ENCODE peak calls at places on chromosomes 13 and 19, in eight cellular contexts. One of them, this sample, is unnamed.

GRCh38 chr19:48656840-48657474 is 11.0 kb upstream of the CA11 start:
- DNase-seq in T-cell: no peak
- DNase-seq in WTC11: no peak
- DNase-seq in T-helper 1 cell: no peak
- DNase-seq in renal cortical epithelial cell: peak
- DNase-seq in tibial nerve: peak
- DNase-seq in amniotic stem cell: peak
- DNase-seq in dorsolateral prefrontal cortex: no peak
- DNase-seq in this sample: no peak

GRCh38 chr19:53813996-53814395 is 10.1 kb downstream of the NLRP12 start:
- DNase-seq in amniotic stem cell: no peak
- DNase-seq in T-helper 1 cell: no peak
- DNase-seq in tibial nerve: no peak
- DNase-seq in T-cell: no peak
- DNase-seq in dorsolateral prefrontal cortex: no peak
- DNase-seq in WTC11: no peak
- DNase-seq in renal cortical epithelial cell: no peak
- DNase-seq in this sample: no peak

GRCh38 chr19:4640247-4641000 is 1.1 kb downstream of the TNFAIP8L1 start:
- DNase-seq in amniotic stem cell: no peak
- DNase-seq in WTC11: no peak
- DNase-seq in dorsolateral prefrontal cortex: no peak
- DNase-seq in T-cell: no peak
- DNase-seq in tibial nerve: no peak
- DNase-seq in T-helper 1 cell: no peak
- DNase-seq in renal cortical epithelial cell: no peak
- DNase-seq in this sample: no peak

GRCh38 chr19:10027158-10027997 is 14.1 kb downstream of the RDH8 start:
- DNase-seq in renal cortical epithelial cell: peak
- DNase-seq in dorsolateral prefrontal cortex: peak
- DNase-seq in tibial nerve: peak
- DNase-seq in WTC11: peak
- DNase-seq in amniotic stem cell: peak
- DNase-seq in T-helper 1 cell: peak
- DNase-seq in T-cell: peak
- DNase-seq in this sample: no peak

GRCh38 chr13:50990540-50991506 is 81.2 kb downstream of the RNASEH2B start:
- DNase-seq in dorsolateral prefrontal cortex: peak
- DNase-seq in T-helper 1 cell: no peak
- DNase-seq in renal cortical epithelial cell: no peak
- DNase-seq in WTC11: no peak
- DNase-seq in T-cell: no peak
- DNase-seq in tibial nerve: peak
- DNase-seq in amniotic stem cell: no peak
- DNase-seq in this sample: no peak

GRCh38 chr13:95536629-95537241 is 15.8 kb upstream of the CLDN10 start:
- DNase-seq in WTC11: no peak
- DNase-seq in amniotic stem cell: peak
- DNase-seq in dorsolateral prefrontal cortex: no peak
- DNase-seq in T-cell: no peak
- DNase-seq in tibial nerve: no peak
- DNase-seq in renal cortical epithelial cell: peak
- DNase-seq in T-helper 1 cell: no peak
- DNase-seq in this sample: no peak

GRCh38 chr19:17076539-17076919 is 952 bp downstream of the MYO9B start:
- DNase-seq in WTC11: no peak
- DNase-seq in dorsolateral prefrontal cortex: no peak
- DNase-seq in tibial nerve: no peak
- DNase-seq in amniotic stem cell: no peak
- DNase-seq in T-cell: peak
- DNase-seq in renal cortical epithelial cell: no peak
- DNase-seq in T-helper 1 cell: no peak
- DNase-seq in this sample: no peak

GRCh38 chr13:51638497-51638871 is 54.2 kb downstream of the WDFY2 start:
- DNase-seq in renal cortical epithelial cell: peak
- DNase-seq in tibial nerve: no peak
- DNase-seq in dorsolateral prefrontal cortex: no peak
- DNase-seq in T-helper 1 cell: no peak
- DNase-seq in T-cell: no peak
- DNase-seq in WTC11: no peak
- DNase-seq in amniotic stem cell: no peak
- DNase-seq in this sample: no peak

GRCh38 chr13:27006519-27007161 is 165.0 kb downstream of the USP12 start:
- DNase-seq in tibial nerve: no peak
- DNase-seq in T-cell: no peak
- DNase-seq in amniotic stem cell: no peak
- DNase-seq in renal cortical epithelial cell: peak
- DNase-seq in T-helper 1 cell: no peak
- DNase-seq in dorsolateral prefrontal cortex: peak
- DNase-seq in WTC11: peak
- DNase-seq in this sample: no peak

GRCh38 chr13:37966266-37966665 is 96.7 kb upstream of the TRPC4 start:
- DNase-seq in renal cortical epithelial cell: peak
- DNase-seq in WTC11: no peak
- DNase-seq in dorsolateral prefrontal cortex: no peak
- DNase-seq in amniotic stem cell: no peak
- DNase-seq in T-helper 1 cell: no peak
- DNase-seq in T-cell: no peak
- DNase-seq in tibial nerve: no peak
- DNase-seq in this sample: no peak

GRCh38 chr19:11380653-11381534 is 3.2 kb downstream of the EPOR start:
- DNase-seq in amniotic stem cell: peak
- DNase-seq in T-cell: peak
- DNase-seq in dorsolateral prefrontal cortex: peak
- DNase-seq in WTC11: peak
- DNase-seq in tibial nerve: peak
- DNase-seq in renal cortical epithelial cell: peak
- DNase-seq in T-helper 1 cell: peak
- DNase-seq in this sample: peak